ENCODE peak calls at places on chromosomes 1 and 21, in ten cellular contexts. D, Q, G, E, C, I, S, L, J and X are unnamed samples.
A peak's percentile ranks its signal among the peaks of the same experiment; 100 is the strongest.

GRCh38 chr1:203378529-203379271 is 27.8 kb upstream of the FMOD start:
- DNase-seq in D (no peak), L (no peak), S (no peak), J (no peak), I (no peak), E (no peak), G (no peak), C (no peak), Q (no peak), X (no peak)

GRCh38 chr1:92441316-92442311 is 45.1 kb downstream of the GFI1 start:
- DNase-seq in Q (no peak), C (no peak), D (no peak), I (no peak), S (no peak), G (no peak), J (no peak), L (no peak), E (no peak), X (no peak)

GRCh38 chr1:3776231-3777030 is 3.9 kb downstream of the SMIM1 start:
- DNase-seq in D (no peak), G (no peak), C (no peak), Q (no peak), J (no peak), I (no peak), S (no peak), E (no peak), L (no peak), X (peak; percentile 39)

GRCh38 chr1:241990040-241990439 is 8.9 kb downstream of the MAP1LC3C start:
- DNase-seq in E (peak; percentile 73), C (no peak), I (peak; percentile 95), L (peak; percentile 96), G (peak; percentile 95), J (no peak), D (no peak), S (no peak), Q (no peak), X (no peak)

GRCh38 chr1:109257682-109258421 is 8.5 kb downstream of the CELSR2 start:
- DNase-seq in L (no peak), G (no peak), E (no peak), D (no peak), S (no peak), Q (no peak), C (no peak), J (no peak), I (no peak), X (no peak)

GRCh38 chr1:71521655-71522264 is 440.9 kb upstream of the ZRANB2 start:
- DNase-seq in J (no peak), S (peak; percentile 59), Q (no peak), L (no peak), C (no peak), I (peak; percentile 47), D (no peak), E (peak; percentile 11), G (peak; percentile 30), X (no peak)

GRCh38 chr1:203650012-203650836 is 23.6 kb downstream of the ATP2B4 start:
- DNase-seq in E (peak; percentile 64), Q (peak; percentile 65), S (peak; percentile 82), L (peak; percentile 83), G (no peak), C (no peak), D (peak; percentile 67), J (peak; percentile 82), I (peak; percentile 72), X (peak; percentile 71)

GRCh38 chr1:15408890-15409399 is 743 bp upstream of the EFHD2 start:
- DNase-seq in I (no peak), C (no peak), L (no peak), Q (no peak), G (no peak), E (no peak), J (no peak), S (no peak), D (no peak), X (no peak)

GRCh38 chr1:26744075-26744958 is 43.4 kb upstream of the PIGV start:
- DNase-seq in S (peak; percentile 87), J (peak; percentile 72), I (peak; percentile 94), E (peak; percentile 89), C (peak; percentile 70), G (peak; percentile 85), Q (peak; percentile 83), L (peak; percentile 93), D (peak; percentile 67), X (peak; percentile 84)

GRCh38 chr1:230171337-230172015 is 104.4 kb downstream of the GALNT2 start:
- DNase-seq in G (no peak), D (no peak), Q (no peak), L (no peak), C (no peak), S (no peak), E (no peak), I (peak; percentile 34), J (no peak), X (no peak)

GRCh38 chr1:55478742-55479141 is 263.6 kb upstream of the USP24 start:
- DNase-seq in G (no peak), I (peak; percentile 63), D (no peak), Q (no peak), E (no peak), S (no peak), L (peak; percentile 47), C (no peak), J (no peak), X (no peak)

GRCh38 chr1:229368347-229368746 is 25.5 kb upstream of the CCSAP start:
- DNase-seq in C (no peak), Q (no peak), S (no peak), J (no peak), D (no peak), E (no peak), L (no peak), G (no peak), I (no peak), X (no peak)

GRCh38 chr1:93384656-93385055 is 38.9 kb downstream of the DR1 start:
- DNase-seq in E (no peak), D (no peak), G (no peak), I (no peak), C (no peak), S (no peak), L (no peak), J (no peak), Q (no peak), X (no peak)

GRCh38 chr21:45902292-45902995 is 79.1 kb upstream of the COL6A1 start:
- DNase-seq in G (no peak), L (no peak), E (no peak), D (no peak), S (no peak), J (no peak), C (no peak), Q (no peak), I (no peak), X (no peak)

GRCh38 chr1:15598436-15598835 is 13.6 kb upstream of the AGMAT start:
- DNase-seq in L (no peak), J (no peak), D (no peak), S (no peak), Q (no peak), C (no peak), I (no peak), E (no peak), G (no peak), X (no peak)

GRCh38 chr1:44696789-44697188 is 22.3 kb downstream of the ARMH1 start:
- DNase-seq in Q (peak; percentile 52), L (no peak), S (no peak), I (no peak), J (peak; percentile 37), G (no peak), D (no peak), C (no peak), E (no peak), X (peak; percentile 40)

GRCh38 chr1:8374812-8375211 is 56.9 kb downstream of the SLC45A1 start:
- DNase-seq in Q (no peak), E (no peak), S (peak; percentile 41), C (no peak), D (no peak), G (no peak), L (peak; percentile 43), J (no peak), I (peak; percentile 66), X (no peak)

GRCh38 chr21:40752125-40752524 is 94.8 kb downstream of the DSCAM start:
- DNase-seq in J (no peak), G (no peak), E (no peak), D (no peak), I (no peak), C (no peak), Q (no peak), L (no peak), S (no peak), X (no peak)

GRCh38 chr1:210445485-210445884 is 116.8 kb downstream of the HHAT start:
- DNase-seq in J (no peak), C (no peak), D (no peak), I (no peak), S (no peak), L (no peak), E (no peak), G (no peak), Q (no peak), X (no peak)

GRCh38 chr1:164772635-164773034 is 213.7 kb downstream of the PBX1 start:
- DNase-seq in S (no peak), E (peak; percentile 46), Q (no peak), I (peak; percentile 97), C (no peak), L (peak; percentile 94), D (no peak), G (peak; percentile 89), J (no peak), X (no peak)

GRCh38 chr1:74586253-74586897 is 74.0 kb upstream of the LRRC53 start:
- DNase-seq in S (no peak), Q (no peak), J (no peak), G (no peak), L (peak; percentile 28), I (peak; percentile 4), C (no peak), E (no peak), D (no peak), X (no peak)

GRCh38 chr21:28513450-28513849 is 479.2 kb downstream of the LTN1 start:
- DNase-seq in G (no peak), S (no peak), E (no peak), D (no peak), I (no peak), C (no peak), Q (no peak), L (no peak), J (no peak), X (no peak)

GRCh38 chr1:236039736-236040670 is 24.9 kb downstream of the NID1 start:
- DNase-seq in E (peak; percentile 45), D (no peak), J (no peak), C (no peak), G (no peak), Q (no peak), I (no peak), L (peak; percentile 78), S (no peak), X (no peak)

GRCh38 chr1:153288634-153289275 is 24.0 kb downstream of the PGLYRP3 start:
- DNase-seq in E (no peak), J (no peak), D (no peak), Q (peak; percentile 58), G (no peak), C (no peak), I (peak; percentile 14), L (no peak), S (peak; percentile 17), X (no peak)

GRCh38 chr1:148160421-148161251 is 8.6 kb upstream of the NBPF11 start:
- DNase-seq in I (no peak), C (no peak), J (no peak), L (no peak), S (no peak), G (no peak), E (no peak), Q (peak; percentile 1), D (no peak), X (no peak)

GRCh38 chr1:47837046-47837830 is 159.9 kb downstream of the TRABD2B start:
- DNase-seq in S (no peak), L (no peak), I (no peak), Q (no peak), C (no peak), E (no peak), J (no peak), D (no peak), G (no peak), X (no peak)